ENCODE peak calls at places on chromosomes 11 and 22, in eight cellular contexts. R is Calu3, T is gastrocnemius medialis, E is WTC11, W is endothelial cell, Y is A549, D is upper lobe of left lung, N is AG09309. M is an unnamed sample.

GRCh38 chr11:11620966-11621880 is 582 bp downstream of the GALNT18 start:
- DNase-seq in W (no peak), D (no peak), T (peak), N (no peak), R (peak), E (no peak), Y (peak), M (no peak)

GRCh38 chr11:101061606-101062005 is 68.0 kb downstream of the PGR start:
- DNase-seq in E (no peak), Y (no peak), W (no peak), T (no peak), R (no peak), N (no peak), D (no peak), M (no peak)

GRCh38 chr22:23218867-23219251 is 38.5 kb downstream of the BCR start:
- DNase-seq in N (no peak), Y (no peak), W (no peak), D (peak), R (peak), T (no peak), E (peak), M (no peak)

GRCh38 chr22:46546466-46547178 is 9.2 kb upstream of the CELSR1 start:
- DNase-seq in D (peak), T (no peak), Y (no peak), W (no peak), R (peak), E (no peak), N (no peak), M (no peak)

GRCh38 chr11:84430661-84431060 is 1144.5 kb upstream of the CCDC90B start:
- DNase-seq in R (peak), D (no peak), N (no peak), Y (no peak), W (no peak), E (no peak), T (peak), M (no peak)

GRCh38 chr22:20242393-20243175 is 25.5 kb downstream of the RTN4R start:
- DNase-seq in E (no peak), N (no peak), W (no peak), Y (no peak), D (no peak), R (no peak), T (no peak), M (no peak)

GRCh38 chr11:71498091-71498490 is 29.0 kb upstream of the KRTAP5-7 start:
- DNase-seq in R (no peak), W (no peak), D (no peak), E (no peak), T (no peak), N (no peak), Y (no peak), M (no peak)

GRCh38 chr11:34978236-34979191 is 62.1 kb downstream of the PDHX start:
- DNase-seq in W (no peak), N (no peak), D (no peak), T (no peak), Y (no peak), R (no peak), E (no peak), M (no peak)

GRCh38 chr11:35617687-35618496 is at the start of gene FJX1:
- DNase-seq in T (peak), N (peak), E (peak), R (peak), D (peak), Y (peak), W (peak), M (peak)

GRCh38 chr11:87141980-87142514 is 104.3 kb downstream of the TMEM135 start:
- DNase-seq in Y (no peak), D (no peak), T (no peak), W (no peak), R (no peak), E (no peak), N (no peak), M (no peak)

GRCh38 chr11:26134053-26134452 is 197.9 kb upstream of the ANO3 start:
- DNase-seq in D (no peak), N (no peak), R (no peak), W (no peak), E (no peak), Y (no peak), T (no peak), M (no peak)

GRCh38 chr11:58575377-58576020 is at the start of gene LPXN:
- DNase-seq in R (no peak), T (no peak), Y (no peak), W (no peak), D (peak), E (no peak), N (peak), M (peak)

GRCh38 chr11:134171951-134172350 is 51.8 kb downstream of the NCAPD3 start:
- DNase-seq in D (no peak), E (no peak), W (no peak), R (no peak), N (no peak), Y (no peak), T (no peak), M (no peak)

GRCh38 chr11:87173185-87174039 is 135.7 kb downstream of the TMEM135 start:
- DNase-seq in D (no peak), E (no peak), W (no peak), Y (peak), R (peak), T (no peak), N (peak), M (no peak)

GRCh38 chr11:57379732-57380131 is 1.2 kb downstream of the PRG3 start:
- DNase-seq in D (no peak), Y (no peak), T (no peak), R (peak), E (peak), N (no peak), W (peak), M (no peak)

GRCh38 chr22:48646216-48646925 is 1181.3 kb downstream of the BRD1 start:
- DNase-seq in W (no peak), T (no peak), N (no peak), Y (no peak), R (no peak), E (no peak), D (no peak), M (no peak)

GRCh38 chr11:133007020-133007584 is 525.2 kb downstream of the OPCML start:
- DNase-seq in T (no peak), W (no peak), R (no peak), Y (no peak), N (no peak), E (no peak), D (no peak), M (no peak)

GRCh38 chr22:33579448-33580093 is 340.7 kb downstream of the LARGE1 start:
- DNase-seq in W (peak), T (peak), E (peak), Y (peak), R (peak), N (peak), D (peak), M (peak)

GRCh38 chr11:16891964-16892363 is 122.2 kb downstream of the PLEKHA7 start:
- DNase-seq in E (no peak), N (no peak), W (no peak), T (no peak), D (no peak), R (no peak), Y (no peak), M (no peak)

GRCh38 chr22:30948930-30949342 is 19.6 kb downstream of the MORC2 start:
- DNase-seq in N (no peak), W (no peak), E (no peak), T (no peak), Y (no peak), R (no peak), D (no peak), M (no peak)
- TF ChIP-seq CTCF in N (no peak), W (no peak), E (no peak), T (no peak), Y (no peak), R (no peak), D (no peak), M (no peak)

GRCh38 chr11:103964390-103964789 is 72.0 kb upstream of the DDI1 start:
- DNase-seq in T (no peak), W (no peak), D (no peak), N (no peak), Y (no peak), R (no peak), E (no peak), M (no peak)
- TF ChIP-seq CTCF in T (no peak), W (no peak), D (no peak), N (no peak), Y (no peak), R (no peak), E (no peak), M (no peak)

GRCh38 chr11:65087216-65087615 is 3.2 kb downstream of the ZFPL1 start:
- DNase-seq in E (no peak), R (no peak), D (no peak), Y (no peak), T (no peak), N (no peak), W (no peak), M (no peak)

GRCh38 chr11:65090628-65091027 is 5.4 kb upstream of the VPS51 start:
- DNase-seq in D (no peak), W (no peak), Y (no peak), R (no peak), T (no peak), N (no peak), E (no peak), M (no peak)

GRCh38 chr11:65087827-65088226 is 3.8 kb downstream of the ZFPL1 start:
- DNase-seq in R (no peak), E (no peak), D (no peak), N (no peak), W (no peak), Y (no peak), T (no peak), M (no peak)

GRCh38 chr11:65086809-65087208 is 2.8 kb downstream of the ZFPL1 start:
- DNase-seq in D (no peak), T (no peak), Y (no peak), E (no peak), W (no peak), N (no peak), R (no peak), M (no peak)

GRCh38 chr11:65089621-65090020 is 5.6 kb downstream of the ZFPL1 start:
- DNase-seq in R (no peak), D (no peak), W (no peak), Y (no peak), T (no peak), N (no peak), E (no peak), M (no peak)
- TF ChIP-seq CTCF in R (no peak), D (no peak), W (no peak), Y (no peak), T (no peak), N (no peak), E (no peak), M (no peak)

DNA sequence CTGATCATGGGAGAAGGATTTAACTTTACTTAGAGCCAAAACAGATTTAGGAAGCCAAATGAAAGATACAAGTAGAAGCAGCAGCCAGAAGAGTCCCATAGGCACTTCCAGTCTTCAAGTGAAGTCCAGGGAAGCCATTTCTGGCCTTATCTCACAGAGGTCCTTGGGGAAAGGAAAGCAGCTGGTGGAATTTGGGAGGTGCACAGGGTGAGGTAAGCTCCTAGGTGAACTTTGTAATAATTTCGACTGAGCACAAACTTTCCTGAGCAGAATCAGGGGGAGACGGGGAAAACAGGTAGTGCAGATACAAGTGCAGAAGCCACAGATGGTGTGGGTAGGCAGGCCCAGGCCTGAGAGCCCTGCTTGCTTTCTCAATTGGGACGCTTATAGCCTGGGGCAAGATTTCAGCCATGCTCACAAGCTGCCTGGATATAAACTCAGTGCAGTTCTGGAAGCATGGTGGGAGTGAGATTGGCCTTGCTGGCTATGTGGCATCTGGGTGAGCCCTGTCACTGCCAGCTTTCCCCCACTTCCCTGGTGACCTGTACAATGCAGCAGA is 44.9 kb downstream of the GAS2 start:
- DNase-seq in R (no peak), N (no peak), E (no peak), W (no peak), Y (no peak), T (no peak), D (no peak), M (no peak)
- TF ChIP-seq CTCF in R (no peak), N (no peak), E (no peak), W (no peak), Y (no peak), T (no peak), D (no peak), M (no peak)

DNA sequence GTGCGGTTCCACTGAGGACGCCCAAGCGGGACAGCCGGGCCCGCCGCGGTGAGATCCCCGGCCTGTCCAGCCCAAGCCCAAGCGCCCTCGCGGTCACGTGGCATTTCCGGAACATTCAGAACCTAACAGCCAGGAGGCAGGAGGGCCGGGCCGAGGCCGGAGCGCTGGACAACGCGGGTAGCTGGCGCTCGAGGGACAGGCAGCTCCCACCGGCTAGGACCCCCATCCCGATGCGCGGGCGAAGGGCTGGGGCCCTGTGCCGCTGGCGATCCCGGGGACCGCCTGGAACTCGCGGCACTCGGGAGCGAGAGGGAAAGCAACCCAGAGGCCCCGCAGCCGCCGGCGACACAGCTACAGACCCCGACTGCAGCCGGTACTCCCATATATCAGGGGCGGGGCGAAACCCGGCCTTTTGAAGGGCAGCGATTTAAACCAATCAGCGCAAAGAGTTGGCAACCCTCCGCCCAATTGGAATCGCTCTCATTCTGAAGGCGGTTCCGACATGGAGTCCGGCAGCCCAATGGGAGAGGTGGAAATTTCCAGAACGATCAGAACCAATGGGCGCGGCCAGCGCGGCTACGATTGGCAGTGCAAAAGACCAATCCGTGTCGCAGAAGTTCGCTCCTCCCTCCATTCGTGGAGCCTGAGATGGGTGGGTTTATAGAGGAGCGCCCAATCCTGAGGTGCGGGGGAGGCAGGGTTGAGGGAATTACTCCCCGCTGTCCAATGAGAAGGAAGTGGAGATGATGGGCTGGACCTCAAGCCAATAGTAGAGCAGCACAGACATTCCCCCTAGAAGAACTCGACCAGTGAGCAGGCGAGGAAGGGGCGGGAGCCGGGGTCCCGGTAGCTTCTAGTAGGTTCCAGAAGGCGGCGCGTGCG is at the start of gene STIP1:
- DNase-seq in D (peak), N (peak), E (peak), Y (peak), T (peak), W (peak), R (peak), M (peak)
- TF ChIP-seq CTCF in D (peak), N (peak), E (no peak), Y (no peak), T (peak), W (no peak), R (no peak), M (no peak)